ENCODE peak calls at places on chromosome 21, in five cellular contexts. M is suprapubic skin, N is prostate gland, J is GM23338, G is breast epithelium. R is an unnamed sample.

GRCh38 chr21:24290151-24290833 is 1317.0 kb downstream of the MRPL39 start:
- DNase-seq in G (no peak), J (no peak), M (no peak), N (no peak), R (no peak)

GRCh38 chr21:14862794-14863720 is 201.7 kb downstream of the NRIP1 start:
- DNase-seq in G (no peak), J (peak; percentile 58), N (no peak), M (no peak), R (no peak)

GRCh38 chr21:46639489-46640386 is 4.3 kb downstream of the PRMT2 start:
- DNase-seq in N (no peak), M (no peak), J (peak; percentile 33), G (no peak), R (no peak)

GRCh38 chr21:26236281-26236680 is 65.7 kb upstream of the APP start:
- DNase-seq in G (no peak), N (no peak), M (no peak), J (no peak), R (no peak)

GRCh38 chr21:36384885-36385232 is 333 bp upstream of the CHAF1B start:
- DNase-seq in N (no peak), G (no peak), J (no peak), M (no peak), R (no peak)

GRCh38 chr21:28943631-28944030 is 49.0 kb downstream of the LTN1 start:
- DNase-seq in J (no peak), N (no peak), G (no peak), M (no peak), R (no peak)

GRCh38 chr21:39330001-39330400 is 16.6 kb upstream of the BRWD1 start:
- DNase-seq in M (no peak), G (no peak), J (no peak), N (no peak), R (no peak)

GRCh38 chr21:30227633-30228404 is 11.9 kb upstream of the CLDN8 start:
- DNase-seq in J (no peak), M (no peak), G (peak; percentile 82), N (peak; percentile 93), R (no peak)

DNA sequence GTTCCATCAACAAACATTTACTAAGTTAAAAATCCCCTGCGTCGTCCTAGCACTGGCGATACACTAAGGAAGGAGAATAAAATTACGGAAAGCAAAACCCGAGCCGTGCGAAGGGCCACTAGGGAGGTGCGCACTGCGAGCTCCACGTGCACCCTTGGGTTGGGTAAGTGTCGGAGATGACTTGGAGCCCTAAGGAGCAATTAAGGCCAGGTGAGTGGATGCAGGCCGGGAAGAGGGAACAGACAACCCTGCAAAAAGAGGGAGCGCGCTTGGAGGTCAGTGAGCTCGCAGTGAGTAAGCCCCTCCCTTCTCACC is 704 bp downstream of the WDR4 start:
- DNase-seq in M (no peak), J (no peak), G (no peak), N (no peak), R (no peak)
- TF ChIP-seq POLR2AphosphoS5 in M (no peak), J (no peak), G (no peak), N (no peak), R (peak; percentile 36)

GRCh38 chr21:38142226-38142625 is 114.6 kb upstream of the KCNJ15 start:
- DNase-seq in M (no peak), N (no peak), J (no peak), G (no peak), R (no peak)

GRCh38 chr21:38139380-38140168 is 117.2 kb upstream of the KCNJ15 start:
- DNase-seq in G (peak; percentile 27), N (peak; percentile 75), J (no peak), M (no peak), R (no peak)

GRCh38 chr21:38144193-38144592 is 112.6 kb upstream of the KCNJ15 start:
- DNase-seq in M (no peak), G (no peak), N (no peak), J (no peak), R (no peak)

GRCh38 chr21:38136201-38136600 is 120.6 kb upstream of the KCNJ15 start:
- DNase-seq in N (peak; percentile 65), G (no peak), J (no peak), M (no peak), R (no peak)

GRCh38 chr21:38140192-38140905 is 116.4 kb upstream of the KCNJ15 start:
- DNase-seq in G (peak; percentile 29), N (peak; percentile 64), J (no peak), M (no peak), R (no peak)
- TF ChIP-seq POLR2AphosphoS5 in G (no peak), N (peak; percentile 39), J (no peak), M (no peak), R (no peak)

DNA sequence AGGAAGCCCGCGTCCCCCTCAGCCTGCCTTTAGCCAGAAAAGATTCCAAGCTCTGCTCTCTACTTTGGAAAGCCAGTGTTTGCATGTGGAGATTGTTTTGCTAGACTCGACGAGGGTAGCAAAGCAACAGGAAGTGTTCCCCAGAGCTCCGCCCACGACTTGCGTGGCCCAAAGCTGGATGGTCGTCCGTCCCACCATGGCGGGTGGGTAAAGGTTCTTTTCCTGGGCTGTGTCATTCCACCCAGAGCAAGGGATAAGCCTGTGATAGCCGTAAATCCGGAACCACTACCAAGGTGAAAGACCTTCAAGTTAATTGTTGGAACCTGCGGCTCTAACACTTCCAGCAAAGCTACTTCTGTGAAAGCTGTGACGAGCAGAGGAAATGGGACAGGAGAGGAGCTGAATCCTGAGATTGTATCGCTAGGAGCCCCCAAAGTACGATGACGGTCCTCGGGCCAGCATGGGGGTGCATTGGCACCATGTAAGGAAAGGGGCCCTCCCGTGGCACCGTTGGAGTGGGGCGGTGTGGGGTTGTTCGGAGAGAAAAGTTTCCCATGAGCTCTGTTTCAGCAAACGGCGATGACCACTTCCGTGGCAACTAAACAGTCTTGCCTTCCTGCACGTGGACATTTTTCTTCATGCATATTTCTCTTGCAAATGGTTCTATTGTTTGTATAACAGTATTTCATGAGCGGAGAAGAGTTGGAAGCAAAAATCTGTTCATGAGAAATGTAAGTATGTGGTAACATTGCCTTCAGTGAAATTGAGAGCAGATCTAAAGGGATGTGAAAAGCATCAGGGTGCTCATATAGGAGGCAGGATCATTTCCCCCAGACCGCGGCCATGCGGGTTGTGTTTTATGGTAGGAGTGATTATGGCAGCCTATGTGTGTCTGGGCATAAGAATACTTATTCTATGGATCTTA is 8.3 kb downstream of the MX2 start:
- DNase-seq in M (peak; percentile 73), G (no peak), J (peak; percentile 36), N (no peak), R (no peak)
- TF ChIP-seq POLR2AphosphoS5 in M (no peak), G (no peak), J (no peak), N (no peak), R (no peak)

GRCh38 chr21:31644648-31645047 is 14.8 kb upstream of the SOD1 start:
- DNase-seq in J (no peak), M (no peak), G (no peak), N (no peak), R (no peak)
- TF ChIP-seq POLR2AphosphoS5 in J (no peak), M (no peak), G (no peak), N (no peak), R (no peak)

GRCh38 chr21:44667612-44668011 is 885 bp upstream of the KRTAP12-2 start:
- DNase-seq in J (no peak), G (no peak), M (no peak), N (no peak), R (no peak)

GRCh38 chr21:44670642-44671432 is 4.1 kb upstream of the KRTAP12-2 start:
- DNase-seq in J (no peak), G (no peak), M (no peak), N (no peak), R (no peak)

GRCh38 chr21:44677881-44678280 is 4.1 kb downstream of the KRTAP12-1 start:
- DNase-seq in J (no peak), M (no peak), G (no peak), N (no peak), R (no peak)

GRCh38 chr21:44666401-44667320 is at the start of gene KRTAP12-2:
- DNase-seq in N (no peak), G (no peak), J (no peak), M (no peak), R (no peak)

DNA sequence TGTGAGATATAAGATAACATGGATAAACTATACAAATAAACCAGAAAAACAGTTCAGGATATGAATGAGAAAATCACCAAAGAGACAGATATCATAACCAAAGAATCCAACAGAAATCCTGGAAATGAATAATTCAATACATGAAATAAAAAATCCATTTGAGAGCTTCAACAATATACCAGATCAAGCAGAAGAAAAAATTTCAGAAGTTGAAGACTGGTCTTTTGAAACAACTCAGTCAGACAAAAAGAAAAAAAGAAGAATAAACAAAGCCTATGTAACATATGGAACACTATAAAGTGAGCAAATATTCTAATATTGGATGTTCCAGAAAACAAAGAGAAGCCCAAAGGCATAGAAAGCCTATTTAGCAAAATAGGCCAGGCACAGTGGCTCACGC is 5.2 kb upstream of the KRTAP12-2 start:
- DNase-seq in M (no peak), J (no peak), G (no peak), N (no peak), R (no peak)
- TF ChIP-seq POLR2AphosphoS5 in M (no peak), J (no peak), G (no peak), N (no peak), R (no peak)